ENCODE peak calls at places on chromosomes 3 and 15, in five cellular contexts. B is transverse colon, O is nephron progenitor cell, D is lower leg skin, W is foreskin fibroblast. H is an unnamed sample.

GRCh38 chr15:25954398-25954797 is 91.3 kb upstream of the ATP10A start:
- DNase-seq in O (no peak), W (no peak), B (no peak), D (no peak), H (no peak)

GRCh38 chr3:12158387-12159226 is at the start of gene TIMP4:
- DNase-seq in O (peak), B (peak), W (peak), D (peak), H (no peak)

GRCh38 chr3:38597502-38598060 is 51.9 kb downstream of the SCN5A start:
- DNase-seq in O (no peak), D (no peak), W (no peak), B (no peak), H (no peak)

GRCh38 chr3:195886181-195887141 is 21.9 kb downstream of the TNK2 start:
- DNase-seq in W (no peak), B (no peak), D (no peak), O (no peak), H (no peak)

GRCh38 chr15:35289029-35289617 is 204.0 kb upstream of the NANOGP8 start:
- DNase-seq in O (peak), W (peak), D (no peak), B (no peak), H (no peak)

GRCh38 chr3:39226106-39226741 is 33.8 kb upstream of the XIRP1 start:
- DNase-seq in B (no peak), W (no peak), D (no peak), O (no peak), H (no peak)

GRCh38 chr15:69104050-69104750 is 56.2 kb upstream of the GLCE start:
- DNase-seq in W (no peak), D (no peak), B (no peak), O (no peak), H (no peak)

GRCh38 chr3:197298858-197299854 is 744 bp upstream of the DLG1 start:
- DNase-seq in O (peak), B (peak), W (peak), D (peak), H (no peak)

GRCh38 chr3:169660709-169661566 is 2.6 kb downstream of the MECOM start:
- DNase-seq in O (no peak), B (no peak), D (no peak), W (peak), H (no peak)

GRCh38 chr15:29676961-29677402 is 145.3 kb downstream of the TJP1 start:
- DNase-seq in W (peak), O (peak), B (no peak), D (peak), H (no peak)

GRCh38 chr3:172591876-172592771 is 68.9 kb upstream of the TNFSF10 start:
- DNase-seq in O (no peak), D (peak), W (no peak), B (peak), H (no peak)

GRCh38 chr3:72452745-72453144 is 395.5 kb downstream of the SHQ1 start:
- DNase-seq in D (no peak), B (no peak), O (no peak), W (no peak), H (no peak)

GRCh38 chr3:58274027-58274614 is 31.9 kb upstream of the RPP14 start:
- DNase-seq in W (peak), B (no peak), O (no peak), D (no peak), H (no peak)

GRCh38 chr3:116517308-116517707 is 72.0 kb upstream of the LSAMP start:
- DNase-seq in W (peak), B (no peak), D (no peak), O (no peak), H (no peak)

GRCh38 chr3:70916375-70917055 is 604.1 kb upstream of the MDFIC2 start:
- DNase-seq in O (no peak), D (no peak), W (peak), B (no peak), H (no peak)

GRCh38 chr3:140588558-140588957 is 89.3 kb upstream of the TRIM42 start:
- DNase-seq in O (no peak), D (no peak), B (no peak), W (no peak), H (no peak)

GRCh38 chr15:100196326-100197058 is 145.3 kb downstream of the ADAMTS17 start:
- DNase-seq in W (no peak), D (no peak), B (no peak), O (no peak), H (no peak)

GRCh38 chr15:63157891-63158431 is 684 bp upstream of the RPS27L start:
- DNase-seq in O (peak), B (peak), W (peak), D (peak), H (peak)
- TF ChIP-seq CTCF in O (no peak), B (peak), W (peak), D (no peak), H (no peak)

GRCh38 chr3:174613173-174613572 is 246.0 kb upstream of the NAALADL2 start:
- DNase-seq in D (no peak), O (no peak), W (peak), B (no peak), H (no peak)
- TF ChIP-seq CTCF in D (no peak), O (no peak), W (no peak), B (no peak), H (no peak)

GRCh38 chr3:94525039-94525438 is 462.2 kb downstream of the NSUN3 start:
- DNase-seq in D (no peak), W (no peak), B (no peak), O (peak), H (no peak)
- TF ChIP-seq CTCF in D (no peak), W (no peak), B (no peak), O (peak), H (no peak)

DNA sequence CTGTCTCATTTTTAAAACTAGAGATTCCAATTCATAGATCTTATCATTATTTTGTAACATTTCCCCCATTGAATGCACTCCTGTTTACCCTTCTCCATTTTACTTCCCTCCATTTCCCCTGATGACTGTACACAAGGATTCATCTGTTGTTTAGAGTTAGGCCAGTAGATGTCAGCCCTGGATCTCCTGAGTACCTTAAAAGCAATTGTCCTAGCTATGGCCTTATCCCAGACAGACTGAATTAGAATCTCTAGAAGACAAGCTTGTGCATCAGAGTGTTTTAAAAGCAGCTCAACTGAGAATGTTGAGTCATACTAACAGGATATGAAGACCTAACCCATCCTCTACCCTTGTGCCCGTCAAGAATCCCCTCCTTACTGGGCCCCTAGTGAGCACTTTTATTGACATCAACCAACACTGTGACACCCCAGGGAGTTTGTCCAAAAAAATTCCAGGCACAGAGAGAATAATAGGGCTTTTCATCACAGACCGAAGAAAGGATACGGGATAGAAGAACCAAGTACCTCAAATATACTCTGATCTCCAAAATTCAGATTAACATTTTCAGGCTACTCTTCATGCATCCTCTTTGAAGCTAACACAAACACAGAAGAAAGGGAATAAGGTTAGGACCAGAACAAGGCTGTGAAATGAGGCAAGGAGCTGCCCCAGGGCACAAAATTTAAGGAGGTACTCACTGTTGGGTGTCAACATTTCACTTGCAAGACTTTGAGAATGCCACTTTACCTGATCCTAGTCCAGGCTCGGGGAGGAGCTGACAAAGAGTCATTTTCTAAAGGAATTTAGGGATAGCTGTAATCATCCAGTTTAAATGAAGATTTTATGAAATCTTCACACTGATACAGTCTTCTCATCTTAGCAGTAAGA is 17.1 kb downstream of the ZBED2 start:
- DNase-seq in W (peak), B (no peak), O (no peak), D (no peak), H (no peak)
- TF ChIP-seq CTCF in W (peak), B (no peak), O (peak), D (no peak), H (no peak)

DNA sequence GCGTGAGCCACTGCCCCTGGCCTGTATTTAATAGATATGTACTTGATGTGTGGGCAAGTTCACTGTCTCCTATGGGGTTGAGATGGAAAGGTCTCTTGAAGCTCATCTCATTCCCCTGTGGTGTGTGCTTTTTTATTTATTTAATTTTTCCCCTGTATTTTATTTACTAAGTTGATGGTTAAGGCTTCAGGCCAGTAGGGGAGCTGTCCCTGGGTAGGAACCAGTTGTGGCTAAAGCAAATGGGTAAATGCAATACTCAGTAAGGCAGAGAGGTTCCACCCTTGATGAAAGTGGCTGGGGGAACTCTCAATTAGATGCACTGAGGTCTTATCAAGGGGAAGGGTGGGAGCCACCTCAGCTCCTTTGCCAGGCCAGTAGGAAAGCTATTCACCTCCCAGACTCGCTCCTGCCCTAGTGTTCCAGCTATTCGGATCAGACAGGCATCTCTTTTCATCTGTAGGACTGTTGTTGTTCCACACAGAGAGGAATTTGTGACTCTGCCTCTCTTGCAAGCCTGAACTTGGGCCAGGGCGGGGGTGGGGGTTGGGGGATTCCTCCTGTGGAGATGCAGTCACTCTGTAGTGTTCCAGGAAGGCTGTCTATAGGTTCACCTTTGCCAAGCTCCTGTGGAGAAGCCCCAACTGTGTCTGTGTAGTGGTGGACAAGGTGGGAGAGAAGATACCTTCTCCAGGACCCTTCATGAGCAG is 26.1 kb downstream of the PCCB start:
- DNase-seq in D (no peak), W (no peak), O (no peak), B (no peak), H (no peak)
- TF ChIP-seq CTCF in D (no peak), W (peak), O (no peak), B (no peak), H (no peak)

GRCh38 chr3:1439395-1439794 is 346.6 kb downstream of the CNTN6 start:
- DNase-seq in B (peak), O (peak), D (no peak), W (no peak), H (no peak)
- TF ChIP-seq CTCF in B (peak), O (no peak), D (no peak), W (no peak), H (no peak)

GRCh38 chr15:36449084-36449661 is 130.3 kb upstream of the CDIN1 start:
- DNase-seq in O (no peak), D (no peak), B (no peak), W (peak), H (no peak)
- TF ChIP-seq CTCF in O (no peak), D (no peak), B (no peak), W (no peak), H (no peak)